ENCODE peak calls at places on chromosomes 1 and 21, in seven cellular contexts. W, B, A, Y, O, P and D are unnamed samples.

GRCh38 chr1:87888456-87888855 is 559.8 kb downstream of the LMO4 start:
- DNase-seq in W (no peak), Y (no peak), A (no peak), P (no peak), O (no peak), B (no peak), D (peak; percentile 83)

GRCh38 chr1:17875882-17876280 is 120.7 kb downstream of the ACTL8 start:
- DNase-seq in O (no peak), P (no peak), A (no peak), Y (no peak), B (no peak), W (no peak), D (no peak)

GRCh38 chr21:45351526-45352275 is 53.3 kb upstream of the COL18A1 start:
- DNase-seq in Y (no peak), A (no peak), O (no peak), W (no peak), P (no peak), B (no peak), D (no peak)

GRCh38 chr1:65339866-65340483 is 30.6 kb downstream of the DNAJC6 start:
- DNase-seq in B (no peak), Y (no peak), A (no peak), O (no peak), W (no peak), P (no peak), D (peak; percentile 15)

GRCh38 chr21:43861716-43862115 is 3.3 kb upstream of the AGPAT3 start:
- DNase-seq in W (no peak), A (no peak), Y (peak; percentile 41), O (no peak), B (no peak), P (no peak), D (no peak)

GRCh38 chr1:69691179-69691578 is 123.5 kb downstream of the LRRC7 start:
- DNase-seq in Y (no peak), P (no peak), W (no peak), A (no peak), B (no peak), O (no peak), D (no peak)

GRCh38 chr1:30986755-30987154 is 78.2 kb upstream of the SDC3 start:
- DNase-seq in O (no peak), W (no peak), B (no peak), Y (no peak), P (no peak), A (no peak), D (no peak)

GRCh38 chr1:3714814-3715213 is 37.4 kb upstream of the CCDC27 start:
- DNase-seq in Y (no peak), P (no peak), O (no peak), W (no peak), A (no peak), B (no peak), D (no peak)

GRCh38 chr1:207030522-207031009 is 2.0 kb downstream of the C1orf116 start:
- DNase-seq in A (no peak), W (no peak), O (no peak), Y (no peak), B (no peak), P (no peak), D (peak; percentile 96)

GRCh38 chr21:27561116-27561515 is 594.2 kb upstream of the ADAMTS5 start:
- DNase-seq in W (no peak), A (no peak), P (no peak), B (no peak), Y (no peak), O (no peak), D (no peak)

GRCh38 chr1:58968360-58968952 is 184.6 kb upstream of the JUN start:
- DNase-seq in W (no peak), A (no peak), P (no peak), O (no peak), B (peak; percentile 85), Y (peak; percentile 77), D (peak; percentile 56)

GRCh38 chr1:145891143-145891542 is 5.5 kb upstream of the ANKRD35 start:
- DNase-seq in P (no peak), A (no peak), O (no peak), W (no peak), B (no peak), Y (peak; percentile 90), D (no peak)

GRCh38 chr1:186904361-186904760 is 75.6 kb downstream of the PLA2G4A start:
- DNase-seq in B (no peak), P (no peak), W (no peak), A (no peak), Y (no peak), O (no peak), D (peak; percentile 84)

GRCh38 chr1:25819496-25820246 is at the start of gene MTFR1L:
- DNase-seq in P (peak; percentile 90), W (peak; percentile 84), A (peak; percentile 64), Y (peak; percentile 26), B (peak; percentile 93), O (peak; percentile 53), D (peak; percentile 96)

GRCh38 chr1:30743584-30744059 is 14.0 kb downstream of the LAPTM5 start:
- DNase-seq in W (no peak), B (no peak), A (no peak), Y (no peak), P (peak; percentile 57), O (no peak), D (peak; percentile 63)

GRCh38 chr1:15288173-15288926 is 41.3 kb downstream of the FHAD1 start:
- DNase-seq in B (no peak), O (no peak), P (no peak), A (no peak), Y (no peak), W (no peak), D (no peak)